ENCODE peak calls at places on chromosomes 12 and 14, in eight cellular contexts. One of them, this sample, is unnamed. For H3K4me1 and H3K36me3, the result is how much of the 10 kb centered on the place peaks cover.

GRCh38 chr12:56223571-56224101 is 506 bp upstream of the NABP2 start:
- DNase-seq in HAP-1: no peak
- DNase-seq in GM23248: no peak
- DNase-seq in mesenchymal stem cell: no peak
- DNase-seq in adrenal gland: no peak
- DNase-seq in tibial nerve: no peak
- DNase-seq in GM23338: no peak
- DNase-seq in Peyer's patch: no peak
- DNase-seq in this sample: no peak

GRCh38 chr14:94542111-94542810 is 19.0 kb upstream of the SERPINA4 start:
- DNase-seq in HAP-1: no peak
- DNase-seq in GM23248: peak
- DNase-seq in mesenchymal stem cell: no peak
- DNase-seq in adrenal gland: no peak
- DNase-seq in tibial nerve: no peak
- DNase-seq in GM23338: no peak
- DNase-seq in Peyer's patch: no peak
- DNase-seq in this sample: no peak

GRCh38 chr14:93962701-93963601 is 13.4 kb downstream of the ASB2 start:
- DNase-seq in HAP-1: no peak
- DNase-seq in GM23248: no peak
- DNase-seq in mesenchymal stem cell: peak
- DNase-seq in adrenal gland: no peak
- DNase-seq in tibial nerve: no peak
- DNase-seq in GM23338: no peak
- DNase-seq in Peyer's patch: peak
- DNase-seq in this sample: no peak

GRCh38 chr12:1533602-1534304 is 60.6 kb downstream of the FBXL14 start:
- DNase-seq in HAP-1: no peak
- DNase-seq in GM23248: peak
- DNase-seq in mesenchymal stem cell: no peak
- DNase-seq in adrenal gland: no peak
- DNase-seq in tibial nerve: no peak
- DNase-seq in GM23338: no peak
- DNase-seq in Peyer's patch: no peak
- DNase-seq in this sample: no peak

GRCh38 chr14:37179896-37180502 is 7.6 kb upstream of the SLC25A21 start:
- DNase-seq in HAP-1: no peak
- DNase-seq in GM23248: peak
- DNase-seq in mesenchymal stem cell: peak
- DNase-seq in adrenal gland: no peak
- DNase-seq in tibial nerve: no peak
- DNase-seq in GM23338: no peak
- DNase-seq in Peyer's patch: no peak
- DNase-seq in this sample: no peak

GRCh38 chr14:97604731-97605130 is 807.5 kb downstream of the VRK1 start:
- DNase-seq in HAP-1: no peak
- DNase-seq in GM23248: no peak
- DNase-seq in mesenchymal stem cell: no peak
- DNase-seq in adrenal gland: no peak
- DNase-seq in tibial nerve: no peak
- DNase-seq in GM23338: no peak
- DNase-seq in Peyer's patch: no peak
- DNase-seq in this sample: no peak

GRCh38 chr14:101022916-101023435 is 119.5 kb upstream of the RTL1 start:
- DNase-seq in HAP-1: no peak
- DNase-seq in GM23248: no peak
- DNase-seq in mesenchymal stem cell: no peak
- DNase-seq in adrenal gland: no peak
- DNase-seq in tibial nerve: no peak
- DNase-seq in GM23338: no peak
- DNase-seq in Peyer's patch: peak
- DNase-seq in this sample: peak

GRCh38 chr12:129213551-129213950 is 360.3 kb downstream of the GLT1D1 start:
- DNase-seq in HAP-1: no peak
- DNase-seq in GM23248: no peak
- DNase-seq in mesenchymal stem cell: no peak
- DNase-seq in adrenal gland: no peak
- DNase-seq in tibial nerve: no peak
- DNase-seq in GM23338: no peak
- DNase-seq in Peyer's patch: no peak
- DNase-seq in this sample: no peak

GRCh38 chr12:108826115-108826806 is 31.1 kb downstream of the SSH1 start:
- DNase-seq in HAP-1: no peak
- DNase-seq in GM23248: peak
- DNase-seq in mesenchymal stem cell: peak
- DNase-seq in adrenal gland: peak
- DNase-seq in tibial nerve: no peak
- DNase-seq in GM23338: no peak
- DNase-seq in Peyer's patch: peak
- DNase-seq in this sample: no peak

GRCh38 chr12:68806488-68807237 is 1.3 kb upstream of the MDM2 start:
- DNase-seq in HAP-1: no peak
- DNase-seq in GM23248: peak
- DNase-seq in mesenchymal stem cell: no peak
- DNase-seq in adrenal gland: no peak
- DNase-seq in tibial nerve: no peak
- DNase-seq in GM23338: no peak
- DNase-seq in Peyer's patch: no peak
- DNase-seq in this sample: no peak

GRCh38 chr12:25054783-25055144 is 105.9 kb upstream of the BCAT1 start:
- DNase-seq in HAP-1: no peak
- DNase-seq in GM23248: peak
- DNase-seq in mesenchymal stem cell: no peak
- DNase-seq in adrenal gland: no peak
- DNase-seq in tibial nerve: no peak
- DNase-seq in GM23338: no peak
- DNase-seq in Peyer's patch: no peak
- DNase-seq in this sample: no peak

GRCh38 chr12:38102197-38102596 is 214.4 kb upstream of the ALG10B start:
- DNase-seq in HAP-1: no peak
- DNase-seq in GM23248: no peak
- DNase-seq in mesenchymal stem cell: no peak
- DNase-seq in adrenal gland: no peak
- DNase-seq in tibial nerve: no peak
- DNase-seq in GM23338: no peak
- DNase-seq in Peyer's patch: no peak
- DNase-seq in this sample: no peak

GRCh38 chr12:62732861-62733427 is 202.0 kb downstream of the PPM1H start:
- DNase-seq in HAP-1: no peak
- DNase-seq in GM23248: peak
- DNase-seq in mesenchymal stem cell: peak
- DNase-seq in adrenal gland: no peak
- DNase-seq in tibial nerve: no peak
- DNase-seq in GM23338: no peak
- DNase-seq in Peyer's patch: no peak
- DNase-seq in this sample: no peak

GRCh38 chr12:92696240-92696639 is 6.5 kb upstream of the PLEKHG7 start:
- DNase-seq in HAP-1: no peak
- DNase-seq in GM23248: peak
- DNase-seq in mesenchymal stem cell: peak
- DNase-seq in adrenal gland: no peak
- DNase-seq in tibial nerve: no peak
- DNase-seq in GM23338: no peak
- DNase-seq in Peyer's patch: no peak
- DNase-seq in this sample: no peak

GRCh38 chr12:131281016-131281415 is 327.3 kb downstream of the ADGRD1 start:
- DNase-seq in HAP-1: no peak
- DNase-seq in GM23248: no peak
- DNase-seq in mesenchymal stem cell: no peak
- DNase-seq in adrenal gland: peak
- DNase-seq in tibial nerve: no peak
- DNase-seq in GM23338: no peak
- DNase-seq in Peyer's patch: peak
- DNase-seq in this sample: peak

GRCh38 chr12:54131641-54132280 is 57.0 kb downstream of the SMUG1 start:
- DNase-seq in HAP-1: no peak
- DNase-seq in GM23248: peak
- DNase-seq in mesenchymal stem cell: no peak
- DNase-seq in adrenal gland: no peak
- DNase-seq in tibial nerve: no peak
- DNase-seq in GM23338: no peak
- DNase-seq in Peyer's patch: no peak
- DNase-seq in this sample: no peak

DNA sequence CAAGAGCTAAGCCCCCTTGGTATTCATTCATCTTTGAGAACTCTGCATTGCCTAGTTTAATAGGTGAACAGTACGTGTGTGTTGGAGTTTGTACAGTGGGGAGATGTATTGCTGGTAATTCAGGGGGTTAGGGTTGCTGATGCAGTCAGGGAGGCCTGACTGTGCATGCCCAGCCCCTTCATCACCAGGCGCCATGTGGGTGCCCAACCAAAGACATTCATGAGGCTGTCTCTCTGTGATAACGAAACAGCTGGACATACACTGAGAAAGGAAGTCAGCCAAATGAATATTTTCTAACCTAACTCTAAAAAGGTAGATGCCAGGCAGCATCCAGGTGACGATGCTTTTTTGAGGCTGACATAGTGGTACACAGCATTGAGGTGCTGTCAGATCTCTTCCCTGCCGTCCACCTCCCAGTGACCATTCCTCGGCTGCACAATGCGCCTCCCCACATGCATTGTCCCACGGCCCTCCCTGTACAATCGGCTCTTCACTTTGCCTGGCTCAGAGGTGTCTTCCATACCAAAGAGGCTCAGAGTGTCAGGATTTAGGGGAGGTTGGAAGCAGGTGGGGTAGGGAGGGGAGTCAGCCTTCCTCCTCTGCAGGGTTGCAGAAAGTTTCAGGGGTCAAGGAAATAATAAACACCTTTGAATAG is 19.0 kb downstream of the EML1 start:
- DNase-seq in HAP-1: no peak
- DNase-seq in GM23248: no peak
- DNase-seq in mesenchymal stem cell: no peak
- DNase-seq in adrenal gland: no peak
- DNase-seq in tibial nerve: no peak
- DNase-seq in GM23338: no peak
- DNase-seq in Peyer's patch: no peak
- DNase-seq in this sample: no peak
- H3K4me1 ChIP-seq in HAP-1: under half
- H3K4me1 ChIP-seq in GM23248: under half
- H3K4me1 ChIP-seq in mesenchymal stem cell: under half
- H3K4me1 ChIP-seq in adrenal gland: under half
- H3K4me1 ChIP-seq in tibial nerve: half or more
- H3K4me1 ChIP-seq in GM23338: under half
- H3K4me1 ChIP-seq in Peyer's patch: under half
- H3K4me1 ChIP-seq in this sample: under half

GRCh38 chr12:31962076-31962475 is 2.9 kb downstream of the RESF1 start:
- DNase-seq in HAP-1: peak
- DNase-seq in GM23248: no peak
- DNase-seq in mesenchymal stem cell: no peak
- DNase-seq in adrenal gland: no peak
- DNase-seq in tibial nerve: no peak
- DNase-seq in GM23338: no peak
- DNase-seq in Peyer's patch: no peak
- DNase-seq in this sample: no peak
- H3K36me3 ChIP-seq in HAP-1: under half
- H3K36me3 ChIP-seq in GM23248: under half
- H3K36me3 ChIP-seq in mesenchymal stem cell: under half
- H3K36me3 ChIP-seq in adrenal gland: under half
- H3K36me3 ChIP-seq in tibial nerve: under half
- H3K36me3 ChIP-seq in GM23338: under half
- H3K36me3 ChIP-seq in Peyer's patch: under half
- H3K36me3 ChIP-seq in this sample: under half

DNA sequence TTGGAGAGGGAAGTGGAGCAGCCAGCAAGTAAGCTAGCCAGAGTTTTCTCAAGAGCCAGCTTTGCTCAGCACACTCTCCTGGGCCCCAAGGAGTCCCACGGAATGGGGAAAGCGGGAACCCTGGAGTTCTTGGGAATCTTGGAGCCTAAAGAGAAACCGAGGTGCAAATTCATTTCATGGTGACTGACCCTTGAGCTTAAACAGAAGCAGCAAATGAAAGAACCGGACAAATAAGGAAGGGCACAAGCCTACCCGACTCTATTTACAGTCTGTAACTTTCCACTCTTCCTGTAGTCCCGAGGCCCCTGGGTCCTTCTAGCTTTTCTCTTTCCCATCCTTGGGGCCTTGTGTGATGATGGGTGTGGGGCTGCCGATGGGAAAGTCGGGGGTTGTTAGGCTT is 18.1 kb upstream of the TIGAR start:
- DNase-seq in HAP-1: no peak
- DNase-seq in GM23248: no peak
- DNase-seq in mesenchymal stem cell: no peak
- DNase-seq in adrenal gland: no peak
- DNase-seq in tibial nerve: no peak
- DNase-seq in GM23338: no peak
- DNase-seq in Peyer's patch: no peak
- DNase-seq in this sample: peak
- H3K4me3 ChIP-seq in HAP-1: no peak
- H3K4me3 ChIP-seq in GM23248: no peak
- H3K4me3 ChIP-seq in mesenchymal stem cell: no peak
- H3K4me3 ChIP-seq in adrenal gland: no peak
- H3K4me3 ChIP-seq in tibial nerve: no peak
- H3K4me3 ChIP-seq in GM23338: no peak
- H3K4me3 ChIP-seq in Peyer's patch: no peak
- H3K4me3 ChIP-seq in this sample: no peak

GRCh38 chr14:63893701-63894458 is 41.1 kb downstream of the SYNE2 start:
- DNase-seq in HAP-1: no peak
- DNase-seq in GM23248: peak
- DNase-seq in mesenchymal stem cell: peak
- DNase-seq in adrenal gland: no peak
- DNase-seq in tibial nerve: no peak
- DNase-seq in GM23338: peak
- DNase-seq in Peyer's patch: peak
- DNase-seq in this sample: no peak

GRCh38 chr14:63899953-63900352 is 47.1 kb downstream of the SYNE2 start:
- DNase-seq in HAP-1: no peak
- DNase-seq in GM23248: no peak
- DNase-seq in mesenchymal stem cell: no peak
- DNase-seq in adrenal gland: no peak
- DNase-seq in tibial nerve: no peak
- DNase-seq in GM23338: no peak
- DNase-seq in Peyer's patch: no peak
- DNase-seq in this sample: no peak

GRCh38 chr14:63895510-63895909 is 42.7 kb downstream of the SYNE2 start:
- DNase-seq in HAP-1: no peak
- DNase-seq in GM23248: no peak
- DNase-seq in mesenchymal stem cell: no peak
- DNase-seq in adrenal gland: no peak
- DNase-seq in tibial nerve: no peak
- DNase-seq in GM23338: no peak
- DNase-seq in Peyer's patch: no peak
- DNase-seq in this sample: no peak

GRCh38 chr14:63897706-63898105 is 44.9 kb downstream of the SYNE2 start:
- DNase-seq in HAP-1: no peak
- DNase-seq in GM23248: peak
- DNase-seq in mesenchymal stem cell: peak
- DNase-seq in adrenal gland: no peak
- DNase-seq in tibial nerve: no peak
- DNase-seq in GM23338: no peak
- DNase-seq in Peyer's patch: no peak
- DNase-seq in this sample: no peak

DNA sequence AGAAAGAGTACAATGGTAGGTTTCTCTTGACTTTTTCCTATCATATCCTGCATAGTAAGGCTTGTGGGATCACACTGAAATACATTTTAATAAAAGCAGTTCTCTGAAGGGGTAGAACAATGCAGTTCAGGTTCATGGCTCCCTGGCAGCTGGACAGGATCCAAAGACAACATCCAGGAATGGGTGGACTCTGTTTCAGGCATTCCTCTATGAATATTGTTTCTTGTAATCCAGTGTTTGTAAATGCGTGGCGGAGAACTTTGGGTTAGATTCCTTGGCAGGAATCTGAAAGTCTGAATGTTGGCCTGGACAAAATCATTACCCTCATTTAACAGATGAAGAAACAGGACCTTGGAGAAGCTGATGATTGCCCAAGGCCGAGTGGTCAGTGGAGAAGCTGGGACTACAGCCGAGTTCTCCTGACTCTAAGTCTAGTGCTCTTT is 43.5 kb downstream of the SYNE2 start:
- DNase-seq in HAP-1: peak
- DNase-seq in GM23248: peak
- DNase-seq in mesenchymal stem cell: peak
- DNase-seq in adrenal gland: peak
- DNase-seq in tibial nerve: peak
- DNase-seq in GM23338: no peak
- DNase-seq in Peyer's patch: no peak
- DNase-seq in this sample: peak
- H3K4me1 ChIP-seq in HAP-1: under half
- H3K4me1 ChIP-seq in GM23248: under half
- H3K4me1 ChIP-seq in mesenchymal stem cell: under half
- H3K4me1 ChIP-seq in adrenal gland: half or more
- H3K4me1 ChIP-seq in tibial nerve: half or more
- H3K4me1 ChIP-seq in GM23338: under half
- H3K4me1 ChIP-seq in Peyer's patch: under half
- H3K4me1 ChIP-seq in this sample: half or more

This sample was measured in suprapubic skin.